ENCODE peak calls at places on chromosome 14, in nine cellular contexts. A is lower leg skin; Y is LoVo; J is MM.1S; R is stimulated activated CD4-positive, alpha-beta T cell treated with anti-CD3 and anti-CD28 coated beads, Interleukin-1b, Interleukin-23, amount 100 ng/mL, for 1 hour; O is upper lobe of right lung; S is activated CD4-positive, alpha-beta T cell treated with anti-CD3 and anti-CD28 coated beads, Interleukin-2, amount 10 ng/mL, durations not matched to agents 7 days and 5 days; N is activated CD8-positive, alpha-beta memory T cell treated with anti-CD3 and anti-CD28 coated beads for 48 hours; L is pons. K is an unnamed sample.

GRCh38 chr14:99579903-99580570 is 24.0 kb downstream of the CCDC85C start:
- DNase-seq in A (no peak), Y (peak), J (no peak), R (no peak), O (peak), S (no peak), N (no peak), L (no peak), K (no peak)

GRCh38 chr14:33406766-33407165 is 468.1 kb downstream of the NPAS3 start:
- DNase-seq in A (no peak), Y (no peak), J (no peak), R (no peak), O (no peak), S (no peak), N (no peak), L (no peak), K (no peak)

GRCh38 chr14:103103461-103104388 is 9.2 kb downstream of the EXOC3L4 start:
- DNase-seq in A (no peak), Y (peak), J (no peak), R (no peak), O (peak), S (no peak), N (no peak), L (no peak), K (peak)

GRCh38 chr14:68544150-68544892 is 248.5 kb downstream of the ZFP36L1 start:
- DNase-seq in A (peak), Y (no peak), J (no peak), R (no peak), O (no peak), S (no peak), N (no peak), L (peak), K (no peak)

GRCh38 chr14:85533821-85534271 is 3.9 kb downstream of the FLRT2 start:
- DNase-seq in A (peak), Y (no peak), J (no peak), R (no peak), O (peak), S (no peak), N (no peak), L (no peak), K (no peak)

GRCh38 chr14:64053694-64054669 is 201.2 kb downstream of the SYNE2 start:
- DNase-seq in A (no peak), Y (no peak), J (no peak), R (no peak), O (no peak), S (no peak), N (no peak), L (no peak), K (no peak)

GRCh38 chr14:77248666-77249065 is 22.3 kb downstream of the NGB start:
- DNase-seq in A (no peak), Y (no peak), J (no peak), R (no peak), O (no peak), S (no peak), N (no peak), L (no peak), K (no peak)

GRCh38 chr14:101480022-101480746 is 81.1 kb upstream of the DIO3 start:
- DNase-seq in A (peak), Y (no peak), J (no peak), R (no peak), O (no peak), S (no peak), N (no peak), L (no peak), K (no peak)

GRCh38 chr14:100764716-100765115 is 38.0 kb downstream of the DLK1 start:
- DNase-seq in A (peak), Y (no peak), J (no peak), R (no peak), O (peak), S (no peak), N (no peak), L (no peak), K (no peak)

GRCh38 chr14:76582447-76582846 is 178.8 kb upstream of the VASH1 start:
- DNase-seq in A (no peak), Y (no peak), J (no peak), R (no peak), O (no peak), S (no peak), N (no peak), L (no peak), K (no peak)

GRCh38 chr14:99860219-99860618 is 67.0 kb downstream of the EML1 start:
- DNase-seq in A (no peak), Y (no peak), J (no peak), R (no peak), O (no peak), S (no peak), N (no peak), L (no peak), K (peak)

GRCh38 chr14:65164825-65165135 is 62.5 kb upstream of the MAX start:
- DNase-seq in A (no peak), Y (no peak), J (no peak), R (no peak), O (no peak), S (no peak), N (no peak), L (no peak), K (no peak)

GRCh38 chr14:22837059-22837749 is 819 bp downstream of the MMP14 start:
- DNase-seq in A (no peak), Y (peak), J (no peak), R (no peak), O (peak), S (no peak), N (no peak), L (no peak), K (no peak)

GRCh38 chr14:36254020-36254614 is 66.3 kb downstream of the MBIP start:
- DNase-seq in A (no peak), Y (no peak), J (no peak), R (no peak), O (no peak), S (no peak), N (no peak), L (no peak), K (no peak)

GRCh38 chr14:94536836-94537235 is 24.4 kb upstream of the SERPINA4 start:
- DNase-seq in A (peak), Y (no peak), J (no peak), R (no peak), O (no peak), S (no peak), N (no peak), L (no peak), K (peak)

GRCh38 chr14:38524636-38525403 is 268.9 kb upstream of the CLEC14A start:
- DNase-seq in A (no peak), Y (no peak), J (no peak), R (no peak), O (no peak), S (no peak), N (no peak), L (peak), K (no peak)

GRCh38 chr14:47044841-47045240 is 393.3 kb upstream of the RPL10L start:
- DNase-seq in A (no peak), Y (no peak), J (no peak), R (no peak), O (no peak), S (no peak), N (no peak), L (peak), K (no peak)

GRCh38 chr14:50062438-50063039 is 53.8 kb downstream of the VCPKMT start:
- DNase-seq in A (peak), Y (peak), J (no peak), R (no peak), O (peak), S (peak), N (no peak), L (no peak), K (peak)

GRCh38 chr14:97707603-97708002 is 910.4 kb downstream of the VRK1 start:
- DNase-seq in A (no peak), Y (no peak), J (peak), R (no peak), O (no peak), S (peak), N (no peak), L (no peak), K (no peak)

GRCh38 chr14:36683083-36683724 is 21.5 kb downstream of the PAX9 start:
- DNase-seq in A (no peak), Y (no peak), J (no peak), R (no peak), O (no peak), S (no peak), N (no peak), L (no peak), K (no peak)